ENCODE peak calls at places on chromosomes 3 and 15, in five cellular contexts. K, L, I, D and T are unnamed samples.

GRCh38 chr15:47505712-47506542 is 211.4 kb upstream of the SEMA6D start:
- DNase-seq in K (peak), L (no peak), I (no peak), D (no peak), T (no peak)

GRCh38 chr3:41574900-41575299 is 375.6 kb downstream of the CTNNB1 start:
- DNase-seq in K (no peak), L (no peak), I (no peak), D (no peak), T (no peak)

GRCh38 chr3:131361464-131362421 is 19.8 kb upstream of the NUDT16 start:
- DNase-seq in K (no peak), L (no peak), I (peak), D (peak), T (peak)

GRCh38 chr3:169028716-169029115 is 634.8 kb downstream of the MECOM start:
- DNase-seq in K (no peak), L (no peak), I (no peak), D (no peak), T (no peak)

GRCh38 chr3:112807685-112808084 is 39.0 kb downstream of the CD200R1L start:
- DNase-seq in K (peak), L (no peak), I (no peak), D (no peak), T (no peak)

GRCh38 chr15:67116742-67117141 is 51.3 kb downstream of the SMAD3 start:
- DNase-seq in K (no peak), L (no peak), I (no peak), D (peak), T (no peak)

GRCh38 chr15:43441316-43441715 is 51.6 kb downstream of the TP53BP1 start:
- DNase-seq in K (peak), L (no peak), I (no peak), D (no peak), T (no peak)

GRCh38 chr3:52891615-52892081 is 5.7 kb downstream of the STIMATE start:
- DNase-seq in K (no peak), L (no peak), I (no peak), D (no peak), T (no peak)

GRCh38 chr3:33174711-33175409 is 43.8 kb downstream of the SUSD5 start:
- DNase-seq in K (no peak), L (no peak), I (no peak), D (no peak), T (no peak)

GRCh38 chr3:148681080-148681479 is 16.6 kb upstream of the AGTR1 start:
- DNase-seq in K (no peak), L (no peak), I (no peak), D (no peak), T (no peak)

GRCh38 chr3:46849098-46849631 is 14.1 kb downstream of the MYL3 start:
- DNase-seq in K (no peak), L (no peak), I (no peak), D (peak), T (no peak)

GRCh38 chr15:74808073-74808839 is 4.4 kb upstream of the LMAN1L start:
- DNase-seq in K (no peak), L (no peak), I (no peak), D (no peak), T (peak)